ENCODE peak calls at places on chromosomes 5 and 9, in six cellular contexts. H is psoas muscle, P is EL, F is spleen, R is A172, A is ureter. B is an unnamed sample.

GRCh38 chr5:84433461-84433860 is 48.8 kb upstream of the EDIL3 start:
- DNase-seq in P (peak), H (no peak), F (no peak), A (no peak), R (peak), B (no peak)

GRCh38 chr5:6483880-6484382 is 35.3 kb downstream of the UBE2QL1 start:
- DNase-seq in H (no peak), A (no peak), F (no peak), R (no peak), P (no peak), B (no peak)

GRCh38 chr5:179228341-179229121 is 116.7 kb downstream of the ADAMTS2 start:
- DNase-seq in R (no peak), F (peak), H (no peak), A (no peak), P (no peak), B (no peak)

GRCh38 chr9:33800886-33801285 is 5.5 kb downstream of the PRSS3 start:
- DNase-seq in P (no peak), H (no peak), A (no peak), R (no peak), F (no peak), B (no peak)

GRCh38 chr9:137308102-137308619 is 6.1 kb upstream of the NRARP start:
- DNase-seq in H (no peak), A (no peak), F (no peak), R (no peak), P (no peak), B (no peak)

GRCh38 chr5:172634106-172634899 is 6.8 kb upstream of the NEURL1B start:
- DNase-seq in F (no peak), A (no peak), P (no peak), R (no peak), H (no peak), B (no peak)

GRCh38 chr9:86909388-86909787 is 37.9 kb downstream of the GAS1 start:
- DNase-seq in A (no peak), H (no peak), P (no peak), R (no peak), F (no peak), B (no peak)

GRCh38 chr9:78775211-78775610 is 478.3 kb downstream of the PSAT1 start:
- DNase-seq in F (no peak), A (no peak), P (no peak), H (no peak), R (no peak), B (no peak)

GRCh38 chr9:469672-470040 is 255.0 kb downstream of the DOCK8 start:
- DNase-seq in F (peak), P (no peak), H (peak), A (no peak), R (no peak), B (peak)

GRCh38 chr5:56183507-56183906 is 49.6 kb downstream of the ANKRD55 start:
- DNase-seq in F (no peak), R (peak), P (peak), A (peak), H (no peak), B (no peak)

GRCh38 chr5:162488077-162488476 is 420.5 kb downstream of the GABRG2 start:
- DNase-seq in H (no peak), R (peak), F (no peak), A (no peak), P (no peak), B (no peak)

GRCh38 chr9:120694559-120694958 is 19.7 kb downstream of the MEGF9 start:
- DNase-seq in P (no peak), H (no peak), A (no peak), R (no peak), F (no peak), B (no peak)

GRCh38 chr5:38585812-38586211 is 29.4 kb upstream of the LIFR start:
- DNase-seq in R (no peak), P (no peak), A (no peak), F (no peak), H (no peak), B (peak)

GRCh38 chr5:15594922-15595568 is 95.1 kb downstream of the FBXL7 start:
- DNase-seq in F (no peak), A (no peak), R (no peak), P (no peak), H (no peak), B (no peak)